ENCODE peak calls at places on chromosome 3, in seven cellular contexts. Z is MM.1S; K is neural crest cell; G is cardiac muscle cell; P is adrenal gland; L is sigmoid colon; F is CD4-positive, alpha-beta T cell. V is an unnamed sample.

GRCh38 chr3:70061111-70061510 is 61.6 kb downstream of the SAMMSON start:
- DNase-seq in Z (no peak), K (no peak), G (no peak), P (no peak), L (no peak), F (no peak), V (no peak)

GRCh38 chr3:186998937-186999368 is 68.6 kb downstream of the ST6GAL1 start:
- DNase-seq in Z (peak; percentile 63), K (no peak), G (no peak), P (no peak), L (no peak), F (no peak), V (no peak)

GRCh38 chr3:82978368-82978767 is 1216.9 kb upstream of the GBE1 start:
- DNase-seq in Z (no peak), K (peak; percentile 1), G (no peak), P (no peak), L (no peak), F (no peak), V (no peak)

GRCh38 chr3:102510663-102511062 is 75.8 kb downstream of the ZPLD1 start:
- DNase-seq in Z (no peak), K (no peak), G (no peak), P (no peak), L (no peak), F (no peak), V (no peak)

GRCh38 chr3:69094467-69095205 is 9.9 kb downstream of the ARL6IP5 start:
- DNase-seq in Z (peak; percentile 49), K (no peak), G (no peak), P (peak; percentile 49), L (no peak), F (no peak), V (no peak)

GRCh38 chr3:77207753-77208152 is 167.9 kb downstream of the ROBO2 start:
- DNase-seq in Z (no peak), K (no peak), G (no peak), P (no peak), L (no peak), F (no peak), V (no peak)

GRCh38 chr3:142436936-142437585 is 10.8 kb downstream of the XRN1 start:
- DNase-seq in Z (no peak), K (no peak), G (no peak), P (no peak), L (no peak), F (no peak), V (no peak)

GRCh38 chr3:37601832-37602231 is 259.8 kb upstream of the CTDSPL start:
- DNase-seq in Z (no peak), K (no peak), G (no peak), P (peak; percentile 53), L (no peak), F (no peak), V (no peak)

GRCh38 chr3:4517095-4517494 is 23.9 kb downstream of the ITPR1 start:
- DNase-seq in Z (no peak), K (no peak), G (no peak), P (no peak), L (no peak), F (no peak), V (no peak)

GRCh38 chr3:73667889-73668288 is 43.1 kb upstream of the PDZRN3 start:
- DNase-seq in Z (no peak), K (no peak), G (no peak), P (peak; percentile 68), L (no peak), F (no peak), V (no peak)

GRCh38 chr3:4852780-4853748 is 126.2 kb upstream of the BHLHE40 start:
- DNase-seq in Z (no peak), K (no peak), G (no peak), P (no peak), L (no peak), F (no peak), V (no peak)

GRCh38 chr3:72041531-72041930 is 256.6 kb upstream of the PROK2 start:
- DNase-seq in Z (no peak), K (no peak), G (no peak), P (no peak), L (peak; percentile 76), F (no peak), V (no peak)

GRCh38 chr3:127427666-127428065 is 139.8 kb upstream of the PRR20G start:
- DNase-seq in Z (no peak), K (no peak), G (no peak), P (no peak), L (peak; percentile 48), F (no peak), V (no peak)

GRCh38 chr3:149848688-149849087 is 35.7 kb downstream of the RNF13 start:
- DNase-seq in Z (no peak), K (no peak), G (no peak), P (no peak), L (no peak), F (no peak), V (no peak)

GRCh38 chr3:86985427-86985826 is 5.5 kb downstream of the VGLL3 start:
- DNase-seq in Z (no peak), K (no peak), G (no peak), P (no peak), L (no peak), F (no peak), V (no peak)

GRCh38 chr3:186254676-186255665 is 107.1 kb downstream of the DGKG start:
- DNase-seq in Z (no peak), K (no peak), G (no peak), P (peak; percentile 18), L (no peak), F (no peak), V (no peak)

GRCh38 chr3:173732237-173732636 is 334.7 kb downstream of the NLGN1 start:
- DNase-seq in Z (peak; percentile 92), K (peak; percentile 1), G (no peak), P (no peak), L (no peak), F (no peak), V (no peak)

GRCh38 chr3:45677045-45677436 is 12.2 kb upstream of the SACM1L start:
- DNase-seq in Z (no peak), K (no peak), G (no peak), P (peak; percentile 76), L (peak; percentile 89), F (peak; percentile 50), V (no peak)

GRCh38 chr3:141859651-141860050 is 16.8 kb upstream of the ATP1B3 start:
- DNase-seq in Z (no peak), K (no peak), G (no peak), P (no peak), L (no peak), F (no peak), V (no peak)

GRCh38 chr3:182891364-182891763 is 89.0 kb downstream of the DCUN1D1 start:
- DNase-seq in Z (no peak), K (no peak), G (no peak), P (no peak), L (no peak), F (no peak), V (no peak)

DNA sequence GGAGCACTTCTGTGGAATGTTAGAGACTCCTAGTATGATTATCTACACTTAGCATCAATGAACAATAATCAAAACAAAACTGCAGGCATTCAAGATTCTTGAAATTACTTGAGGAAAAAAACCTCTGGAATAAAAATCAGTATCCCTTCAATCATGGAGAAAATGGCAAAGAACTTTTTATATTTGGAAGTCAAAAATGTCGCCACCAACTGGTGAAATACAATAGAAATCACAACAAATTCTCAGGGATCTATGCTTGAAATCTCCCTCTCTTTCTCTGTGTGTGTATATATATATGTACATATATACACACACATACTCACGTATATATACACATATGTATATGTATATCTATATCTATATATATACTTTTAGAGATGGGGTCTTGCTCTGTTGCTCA is 378.9 kb upstream of the ALCAM start:
- DNase-seq in Z (no peak), K (no peak), G (no peak), P (no peak), L (no peak), F (no peak), V (no peak)
- TF ChIP-seq CTCF in Z (no peak), K (peak; percentile 37), G (no peak), P (peak; percentile 14), L (no peak), F (no peak), V (peak; percentile 63)

GRCh38 chr3:157495846-157496245 is 7.4 kb downstream of the VEPH1 start:
- DNase-seq in Z (no peak), K (no peak), G (no peak), P (no peak), L (no peak), F (no peak), V (no peak)
- TF ChIP-seq CTCF in Z (no peak), K (no peak), G (no peak), P (no peak), L (no peak), F (no peak), V (no peak)

DNA sequence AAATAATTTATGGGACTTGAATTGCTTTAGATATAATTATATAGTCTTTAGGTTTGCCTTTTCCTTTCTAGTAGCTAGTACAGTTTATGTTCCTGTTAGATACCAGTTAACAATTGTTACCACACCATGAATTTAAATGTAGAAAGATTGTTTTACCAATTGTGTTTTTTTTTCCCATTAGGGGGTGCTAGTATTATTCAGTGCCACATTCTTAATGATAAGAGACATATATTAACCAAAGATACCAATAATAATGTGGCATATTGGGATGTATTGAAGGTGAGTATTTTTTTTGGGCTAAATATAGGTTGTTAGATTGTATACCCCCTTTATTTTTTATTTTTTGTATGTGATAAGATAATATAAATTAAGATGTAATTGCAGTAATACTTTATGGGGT is 27.7 kb downstream of the WDR48 start:
- DNase-seq in Z (no peak), K (no peak), G (no peak), P (no peak), L (no peak), F (no peak), V (no peak)
- TF ChIP-seq CTCF in Z (no peak), K (no peak), G (peak; percentile 7), P (no peak), L (no peak), F (no peak), V (peak; percentile 48)

GRCh38 chr3:43222594-43222993 is 63.7 kb upstream of the SNRK start:
- DNase-seq in Z (no peak), K (no peak), G (no peak), P (no peak), L (no peak), F (no peak), V (no peak)

GRCh38 chr3:43224405-43225073 is 61.8 kb upstream of the SNRK start:
- DNase-seq in Z (no peak), K (no peak), G (no peak), P (no peak), L (no peak), F (no peak), V (no peak)

GRCh38 chr3:43221076-43221475 is 65.3 kb upstream of the SNRK start:
- DNase-seq in Z (no peak), K (no peak), G (no peak), P (no peak), L (no peak), F (no peak), V (no peak)

GRCh38 chr3:43218921-43219320 is 67.4 kb upstream of the SNRK start:
- DNase-seq in Z (no peak), K (no peak), G (no peak), P (no peak), L (no peak), F (no peak), V (no peak)

GRCh38 chr3:43223670-43224364 is 62.5 kb upstream of the SNRK start:
- DNase-seq in Z (no peak), K (no peak), G (no peak), P (no peak), L (no peak), F (no peak), V (no peak)
- TF ChIP-seq CTCF in Z (peak; percentile 18), K (no peak), G (peak; percentile 44), P (peak; percentile 60), L (no peak), F (peak; percentile 65), V (peak; percentile 74)

V was measured in chondrocyte.